ENCODE peak calls at places on chromosome 19, in six cellular contexts. N is Right ventricle myocardium superior; V is stimulated activated CD4-positive, alpha-beta T cell treated with anti-CD3 and anti-CD28 coated beads, Interleukin-15, amount 100 ng/mL, for 24 hours; J is NCI-H1694 treated with DMSO at 0.1 percent for 48 hours; H is posterior vena cava; C is fibroblast of the aortic adventitia. X is an unnamed sample.
A peak's percentile ranks its signal among the peaks of the same experiment; 100 is the strongest.

GRCh38 chr19:10111405-10111811 is at the start of gene P2RY11:
- DNase-seq in N (no peak), V (peak; percentile 76), J (no peak), H (no peak), C (no peak), X (peak; percentile 86)

GRCh38 chr19:51372649-51373504 is at the start of gene NKG7:
- DNase-seq in N (peak; percentile 31), V (peak; percentile 90), J (no peak), H (no peak), C (no peak), X (peak; percentile 80)

GRCh38 chr19:6204212-6204611 is 68.7 kb downstream of the ACSBG2 start:
- DNase-seq in N (no peak), V (no peak), J (no peak), H (peak; percentile 45), C (peak; percentile 9), X (no peak)

GRCh38 chr19:55212447-55212846 is 3.1 kb upstream of the PTPRH start:
- DNase-seq in N (no peak), V (peak; percentile 74), J (peak; percentile 74), H (no peak), C (no peak), X (no peak)

GRCh38 chr19:29564574-29565005 is 38.8 kb downstream of the VSTM2B start:
- DNase-seq in N (no peak), V (no peak), J (no peak), H (no peak), C (no peak), X (no peak)

GRCh38 chr19:32363175-32363574 is 17.8 kb downstream of the ZNF507 start:
- DNase-seq in N (no peak), V (no peak), J (no peak), H (no peak), C (no peak), X (no peak)

GRCh38 chr19:532578-533484 is 1.3 kb downstream of the CDC34 start:
- DNase-seq in N (peak; percentile 92), V (peak; percentile 46), J (peak; percentile 7), H (peak; percentile 92), C (peak; percentile 73), X (peak; percentile 87)

GRCh38 chr19:3295581-3295980 is 70.8 kb upstream of the NFIC start:
- DNase-seq in N (no peak), V (no peak), J (no peak), H (no peak), C (no peak), X (no peak)

GRCh38 chr19:16970821-16971220 is 55.8 kb downstream of the CPAMD8 start:
- DNase-seq in N (no peak), V (no peak), J (no peak), H (peak; percentile 43), C (no peak), X (peak; percentile 34)

GRCh38 chr19:56594783-56595547 is at the start of gene ZNF71:
- DNase-seq in N (peak; percentile 95), V (peak; percentile 92), J (peak; percentile 63), H (peak; percentile 98), C (peak; percentile 83), X (peak; percentile 94)

GRCh38 chr19:5068251-5069090 is 99.6 kb downstream of the KDM4B start:
- DNase-seq in N (no peak), V (no peak), J (no peak), H (peak; percentile 83), C (no peak), X (no peak)

GRCh38 chr19:13082192-13083007 is 20.3 kb downstream of the LYL1 start:
- DNase-seq in N (peak; percentile 60), V (no peak), J (no peak), H (no peak), C (peak; percentile 63), X (no peak)

GRCh38 chr19:19342086-19343015 is 21.7 kb downstream of the MAU2 start:
- DNase-seq in N (peak; percentile 79), V (peak; percentile 24), J (peak; percentile 22), H (no peak), C (peak; percentile 31), X (no peak)

X was measured in spleen.